ENCODE peak calls at places on chromosome 9, in eight cellular contexts. M, L, G, Y, I, J, P and T are unnamed samples.

GRCh38 chr9:125329978-125330377 is 68.4 kb downstream of the GAPVD1 start:
- DNase-seq in M (no peak), L (no peak), G (no peak), Y (no peak), I (no peak), J (no peak), P (no peak), T (no peak)

GRCh38 chr9:27564031-27564430 is 9.2 kb downstream of the C9orf72 start:
- DNase-seq in M (no peak), L (no peak), G (no peak), Y (no peak), I (no peak), J (no peak), P (no peak), T (peak)

GRCh38 chr9:117189121-117189520 is 225.7 kb downstream of the ASTN2 start:
- DNase-seq in M (peak), L (no peak), G (no peak), Y (no peak), I (no peak), J (no peak), P (no peak), T (no peak)

GRCh38 chr9:104769655-104770054 is 5.7 kb downstream of the NIPSNAP3B start:
- DNase-seq in M (no peak), L (no peak), G (no peak), Y (no peak), I (no peak), J (no peak), P (no peak), T (no peak)

GRCh38 chr9:93329632-93330286 is 121.7 kb upstream of the FAM120A start:
- DNase-seq in M (no peak), L (no peak), G (no peak), Y (no peak), I (no peak), J (no peak), P (no peak), T (peak)

GRCh38 chr9:125829743-125830142 is 82.6 kb downstream of the PBX3 start:
- DNase-seq in M (no peak), L (peak), G (peak), Y (no peak), I (peak), J (no peak), P (no peak), T (peak)

GRCh38 chr9:111483419-111483861 is 743 bp downstream of the ECPAS start:
- DNase-seq in M (peak), L (no peak), G (peak), Y (peak), I (peak), J (no peak), P (peak), T (no peak)

GRCh38 chr9:131270171-131271015 is 5.9 kb downstream of the FAM78A start:
- DNase-seq in M (no peak), L (no peak), G (peak), Y (no peak), I (peak), J (peak), P (peak), T (peak)

GRCh38 chr9:98929096-98929495 is 14.6 kb upstream of the COL15A1 start:
- DNase-seq in M (peak), L (peak), G (no peak), Y (no peak), I (no peak), J (no peak), P (no peak), T (no peak)

GRCh38 chr9:133715866-133716563 is 22.1 kb downstream of the SARDH start:
- DNase-seq in M (no peak), L (no peak), G (no peak), Y (peak), I (peak), J (no peak), P (peak), T (peak)

GRCh38 chr9:70470050-70471015 is 55.9 kb upstream of the KLF9 start:
- DNase-seq in M (no peak), L (peak), G (peak), Y (peak), I (no peak), J (no peak), P (no peak), T (no peak)

GRCh38 chr9:17064558-17064957 is 70.3 kb upstream of the CNTLN start:
- DNase-seq in M (no peak), L (no peak), G (no peak), Y (no peak), I (no peak), J (no peak), P (no peak), T (no peak)

GRCh38 chr9:124835026-124835501 is 18.2 kb upstream of the WDR38 start:
- DNase-seq in M (peak), L (peak), G (peak), Y (peak), I (no peak), J (peak), P (no peak), T (no peak)

GRCh38 chr9:40884072-40884901 is 244.2 kb downstream of the FOXD4L6 start:
- DNase-seq in M (no peak), L (no peak), G (no peak), Y (no peak), I (no peak), J (no peak), P (peak), T (no peak)

GRCh38 chr9:126533911-126534300 is 79.8 kb upstream of the LMX1B start:
- DNase-seq in M (no peak), L (no peak), G (no peak), Y (no peak), I (no peak), J (no peak), P (no peak), T (peak)

DNA sequence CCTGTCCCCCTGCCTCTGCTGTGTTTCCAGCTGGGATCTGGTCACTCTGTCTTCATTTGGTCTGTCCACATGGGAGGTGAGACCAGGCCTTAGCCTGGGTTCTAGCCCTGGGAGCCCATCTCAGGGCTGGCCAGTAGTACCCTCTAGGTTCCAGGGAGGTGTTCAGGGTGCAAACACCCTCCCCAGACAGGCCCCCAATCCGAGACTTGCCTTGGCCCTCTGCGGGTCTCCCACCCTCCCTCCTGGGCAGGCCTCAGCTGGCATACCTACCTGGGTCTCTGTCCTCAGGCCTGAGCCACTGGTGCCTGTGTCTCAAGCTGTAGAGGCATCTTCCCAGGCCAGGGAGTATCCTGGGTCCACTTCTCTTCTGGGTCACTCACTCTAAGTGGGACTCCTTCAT is 925 bp upstream of the SAPCD2 start:
- DNase-seq in M (no peak), L (no peak), G (no peak), Y (no peak), I (no peak), J (no peak), P (no peak), T (no peak)
- H3K4me3 ChIP-seq in M (no peak), L (no peak), G (no peak), Y (no peak), I (no peak), J (peak), P (peak), T (peak)

GRCh38 chr9:128393171-128393761 is 22.1 kb downstream of the URM1 start:
- DNase-seq in M (no peak), L (no peak), G (no peak), Y (peak), I (no peak), J (no peak), P (no peak), T (no peak)
- H3K4me3 ChIP-seq in M (no peak), L (no peak), G (no peak), Y (peak), I (no peak), J (no peak), P (no peak), T (no peak)

GRCh38 chr9:95570150-95570549 is 53.4 kb upstream of the PTCH1 start:
- DNase-seq in M (peak), L (peak), G (no peak), Y (no peak), I (no peak), J (no peak), P (no peak), T (no peak)
- H3K4me3 ChIP-seq in M (no peak), L (peak), G (no peak), Y (no peak), I (no peak), J (peak), P (peak), T (no peak)

GRCh38 chr9:97698865-97699264 is 1.7 kb upstream of the XPA start:
- DNase-seq in M (no peak), L (no peak), G (no peak), Y (no peak), I (no peak), J (no peak), P (no peak), T (no peak)
- H3K4me3 ChIP-seq in M (no peak), L (no peak), G (no peak), Y (no peak), I (no peak), J (no peak), P (no peak), T (no peak)